ENCODE peak calls at places on chromosomes 13 and 19, in five cellular contexts. One of them, this sample, is unnamed.

GRCh38 chr19:7292352-7292949 is 1.8 kb downstream of the INSR start:
- DNase-seq in trophoblast cell: no peak
- DNase-seq in AG04450: no peak
- DNase-seq in suprapubic skin: no peak
- DNase-seq in cardiac fibroblast: no peak
- DNase-seq in this sample: no peak

GRCh38 chr13:108315955-108316354 is 46.4 kb downstream of the TNFSF13B start:
- DNase-seq in trophoblast cell: no peak
- DNase-seq in AG04450: no peak
- DNase-seq in suprapubic skin: no peak
- DNase-seq in cardiac fibroblast: no peak
- DNase-seq in this sample: no peak

GRCh38 chr13:97125810-97126738 is 96.1 kb upstream of the MBNL2 start:
- DNase-seq in trophoblast cell: no peak
- DNase-seq in AG04450: no peak
- DNase-seq in suprapubic skin: peak; percentile 75
- DNase-seq in cardiac fibroblast: peak; percentile 60
- DNase-seq in this sample: peak; percentile 41

GRCh38 chr13:49791214-49791752 is 1.2 kb downstream of the KPNA3 start:
- DNase-seq in trophoblast cell: peak; percentile 32
- DNase-seq in AG04450: no peak
- DNase-seq in suprapubic skin: no peak
- DNase-seq in cardiac fibroblast: peak; percentile 50
- DNase-seq in this sample: no peak

GRCh38 chr13:26721251-26721939 is 39.2 kb downstream of the GPR12 start:
- DNase-seq in trophoblast cell: no peak
- DNase-seq in AG04450: no peak
- DNase-seq in suprapubic skin: no peak
- DNase-seq in cardiac fibroblast: no peak
- DNase-seq in this sample: peak; percentile 59

GRCh38 chr13:93953856-93954255 is 525.6 kb downstream of the DCT start:
- DNase-seq in trophoblast cell: no peak
- DNase-seq in AG04450: no peak
- DNase-seq in suprapubic skin: no peak
- DNase-seq in cardiac fibroblast: peak; percentile 46
- DNase-seq in this sample: no peak

GRCh38 chr13:111845621-111846351 is 221.2 kb upstream of the SOX1 start:
- DNase-seq in trophoblast cell: no peak
- DNase-seq in AG04450: no peak
- DNase-seq in suprapubic skin: no peak
- DNase-seq in cardiac fibroblast: no peak
- DNase-seq in this sample: no peak

GRCh38 chr19:40143612-40144011 is 47.6 kb upstream of the MAP3K10 start:
- DNase-seq in trophoblast cell: no peak
- DNase-seq in AG04450: no peak
- DNase-seq in suprapubic skin: no peak
- DNase-seq in cardiac fibroblast: no peak
- DNase-seq in this sample: no peak

GRCh38 chr13:38042771-38043170 is 173.2 kb upstream of the TRPC4 start:
- DNase-seq in trophoblast cell: no peak
- DNase-seq in AG04450: no peak
- DNase-seq in suprapubic skin: no peak
- DNase-seq in cardiac fibroblast: peak; percentile 14
- DNase-seq in this sample: no peak

GRCh38 chr19:12043752-12044422 is 8.4 kb upstream of the ZNF433 start:
- DNase-seq in trophoblast cell: no peak
- DNase-seq in AG04450: no peak
- DNase-seq in suprapubic skin: no peak
- DNase-seq in cardiac fibroblast: no peak
- DNase-seq in this sample: no peak

GRCh38 chr13:24148414-24149305 is 11.9 kb upstream of the SPATA13 start:
- DNase-seq in trophoblast cell: peak; percentile 93
- DNase-seq in AG04450: peak; percentile 95
- DNase-seq in suprapubic skin: no peak
- DNase-seq in cardiac fibroblast: peak; percentile 93
- DNase-seq in this sample: no peak

GRCh38 chr13:51698352-51698751 is 105.6 kb downstream of the DHRS12 start:
- DNase-seq in trophoblast cell: no peak
- DNase-seq in AG04450: no peak
- DNase-seq in suprapubic skin: no peak
- DNase-seq in cardiac fibroblast: no peak
- DNase-seq in this sample: no peak

GRCh38 chr13:27728271-27728670 is 64.0 kb upstream of the GSX1 start:
- DNase-seq in trophoblast cell: no peak
- DNase-seq in AG04450: no peak
- DNase-seq in suprapubic skin: no peak
- DNase-seq in cardiac fibroblast: no peak
- DNase-seq in this sample: no peak

GRCh38 chr13:31101511-31102170 is 60.1 kb downstream of the HSPH1 start:
- DNase-seq in trophoblast cell: peak; percentile 43
- DNase-seq in AG04450: no peak
- DNase-seq in suprapubic skin: no peak
- DNase-seq in cardiac fibroblast: no peak
- DNase-seq in this sample: no peak

GRCh38 chr19:50485284-50485955 is 8.8 kb upstream of the GARIN5A start:
- DNase-seq in trophoblast cell: no peak
- DNase-seq in AG04450: no peak
- DNase-seq in suprapubic skin: no peak
- DNase-seq in cardiac fibroblast: no peak
- DNase-seq in this sample: peak; percentile 32

GRCh38 chr13:40190656-40191100 is 475.8 kb downstream of the FOXO1 start:
- DNase-seq in trophoblast cell: peak; percentile 7
- DNase-seq in AG04450: no peak
- DNase-seq in suprapubic skin: no peak
- DNase-seq in cardiac fibroblast: peak; percentile 85
- DNase-seq in this sample: peak; percentile 40

GRCh38 chr19:19711306-19711933 is 21.5 kb downstream of the ZNF14 start:
- DNase-seq in trophoblast cell: no peak
- DNase-seq in AG04450: no peak
- DNase-seq in suprapubic skin: no peak
- DNase-seq in cardiac fibroblast: no peak
- DNase-seq in this sample: no peak
- H3K4me3 ChIP-seq in trophoblast cell: no peak overlapping the region
- H3K4me3 ChIP-seq in AG04450: no peak overlapping the region
- H3K4me3 ChIP-seq in suprapubic skin: no peak overlapping the region
- H3K4me3 ChIP-seq in cardiac fibroblast: no peak overlapping the region
- H3K4me3 ChIP-seq in this sample: no peak overlapping the region

GRCh38 chr19:374183-374885 is 29.7 kb upstream of the MIER2 start:
- DNase-seq in trophoblast cell: no peak
- DNase-seq in AG04450: no peak
- DNase-seq in suprapubic skin: no peak
- DNase-seq in cardiac fibroblast: no peak
- DNase-seq in this sample: no peak
- H3K4me3 ChIP-seq in trophoblast cell: no peak overlapping the region
- H3K4me3 ChIP-seq in AG04450: no peak overlapping the region
- H3K4me3 ChIP-seq in suprapubic skin: peak overlapping the region; percentile 28
- H3K4me3 ChIP-seq in cardiac fibroblast: no peak overlapping the region
- H3K4me3 ChIP-seq in this sample: no peak overlapping the region

DNA sequence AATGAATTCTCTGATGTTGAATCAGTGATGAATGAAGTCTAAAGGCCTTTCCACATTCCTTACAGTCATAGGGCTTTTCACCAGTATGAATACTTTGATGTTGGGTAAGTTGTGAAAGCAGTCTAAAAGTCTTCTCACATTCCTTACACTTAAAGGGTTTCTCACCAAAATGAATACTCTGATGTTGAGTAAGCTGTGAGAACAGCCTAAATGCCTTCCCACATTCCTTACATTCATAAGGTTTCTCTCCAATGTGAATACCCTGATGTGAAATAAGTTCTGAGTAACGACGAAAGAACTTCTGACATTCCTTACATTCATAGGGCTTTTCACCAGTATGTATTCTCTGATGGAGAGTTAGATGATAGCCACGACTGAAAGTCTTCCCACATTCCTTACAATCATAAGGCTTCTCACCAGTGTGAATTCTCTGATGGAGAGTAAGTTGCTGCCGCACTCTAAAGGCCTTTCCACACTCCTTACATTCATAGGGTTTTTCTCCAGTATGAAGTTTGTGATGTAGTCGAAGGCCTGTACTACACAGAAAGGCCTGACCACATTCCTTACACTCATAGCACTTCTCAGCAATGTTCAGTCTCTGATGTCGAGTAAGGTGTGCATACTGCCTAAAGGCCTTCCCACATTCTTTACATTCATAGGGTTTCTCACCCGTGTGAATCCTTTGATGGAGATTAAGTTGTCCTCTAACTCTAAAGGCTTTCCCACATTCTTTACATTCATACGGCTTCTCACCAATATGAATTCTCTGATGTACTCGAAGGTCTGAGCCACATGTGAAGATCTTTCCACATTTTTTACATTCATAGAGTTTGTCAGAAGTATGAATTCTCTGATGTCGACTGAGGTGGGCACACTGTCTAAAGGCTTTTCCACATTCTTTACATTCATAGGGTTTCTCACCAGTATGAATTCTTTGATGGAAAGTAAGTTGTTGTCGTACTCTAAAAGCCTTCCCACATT is 19.9 kb downstream of the ZFP30 start:
- DNase-seq in trophoblast cell: peak; percentile 74
- DNase-seq in AG04450: no peak
- DNase-seq in suprapubic skin: no peak
- DNase-seq in cardiac fibroblast: no peak
- DNase-seq in this sample: no peak
- H3K4me3 ChIP-seq in trophoblast cell: no peak overlapping the region
- H3K4me3 ChIP-seq in AG04450: no peak overlapping the region
- H3K4me3 ChIP-seq in suprapubic skin: no peak overlapping the region
- H3K4me3 ChIP-seq in cardiac fibroblast: no peak overlapping the region
- H3K4me3 ChIP-seq in this sample: no peak overlapping the region

DNA sequence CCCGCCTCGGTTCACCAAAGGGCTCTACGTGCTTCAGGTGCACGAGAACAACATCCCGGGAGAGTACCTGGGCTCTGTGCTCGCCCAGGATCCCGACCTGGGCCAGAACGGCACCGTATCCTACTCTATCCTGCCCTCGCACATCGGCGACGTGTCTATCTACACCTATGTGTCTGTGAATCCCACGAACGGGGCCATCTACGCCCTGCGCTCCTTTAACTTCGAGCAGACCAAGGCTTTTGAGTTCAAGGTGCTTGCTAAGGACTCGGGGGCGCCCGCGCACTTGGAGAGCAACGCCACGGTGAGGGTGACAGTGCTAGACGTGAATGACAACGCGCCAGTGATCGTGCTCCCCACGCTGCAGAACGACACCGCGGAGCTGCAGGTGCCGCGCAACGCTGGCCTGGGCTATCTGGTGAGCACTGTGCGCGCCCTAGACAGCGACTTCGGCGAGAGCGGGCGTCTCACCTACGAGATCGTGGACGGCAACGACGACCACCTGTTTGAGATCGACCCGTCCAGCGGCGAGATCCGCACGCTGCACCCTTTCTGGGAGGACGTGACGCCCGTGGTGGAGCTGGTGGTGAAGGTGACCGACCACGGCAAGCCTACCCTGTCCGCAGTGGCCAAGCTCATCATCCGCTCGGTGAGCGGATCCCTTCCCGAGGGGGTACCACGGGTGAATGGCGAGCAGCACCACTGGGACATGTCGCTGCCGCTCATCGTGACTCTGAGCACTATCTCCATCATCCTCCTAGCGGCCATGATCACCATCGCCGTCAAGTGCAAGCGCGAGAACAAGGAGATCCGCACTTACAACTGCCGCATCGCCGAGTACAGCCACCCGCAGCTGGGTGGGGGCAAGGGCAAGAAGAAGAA is 2.6 kb downstream of the PCDH17 start:
- DNase-seq in trophoblast cell: no peak
- DNase-seq in AG04450: no peak
- DNase-seq in suprapubic skin: peak; percentile 48
- DNase-seq in cardiac fibroblast: no peak
- DNase-seq in this sample: no peak
- H3K4me3 ChIP-seq in trophoblast cell: no peak overlapping the region
- H3K4me3 ChIP-seq in AG04450: no peak overlapping the region
- H3K4me3 ChIP-seq in suprapubic skin: peak overlapping the region; percentile 53
- H3K4me3 ChIP-seq in cardiac fibroblast: no peak overlapping the region
- H3K4me3 ChIP-seq in this sample: peak overlapping the region; percentile 67

GRCh38 chr19:1383014-1383310 is 745 bp upstream of the NDUFS7 start:
- DNase-seq in trophoblast cell: no peak
- DNase-seq in AG04450: no peak
- DNase-seq in suprapubic skin: no peak
- DNase-seq in cardiac fibroblast: no peak
- DNase-seq in this sample: no peak
- H3K4me3 ChIP-seq in trophoblast cell: no peak overlapping the region
- H3K4me3 ChIP-seq in AG04450: no peak overlapping the region
- H3K4me3 ChIP-seq in suprapubic skin: peak overlapping the region; percentile 87
- H3K4me3 ChIP-seq in cardiac fibroblast: no peak overlapping the region
- H3K4me3 ChIP-seq in this sample: no peak overlapping the region

DNA sequence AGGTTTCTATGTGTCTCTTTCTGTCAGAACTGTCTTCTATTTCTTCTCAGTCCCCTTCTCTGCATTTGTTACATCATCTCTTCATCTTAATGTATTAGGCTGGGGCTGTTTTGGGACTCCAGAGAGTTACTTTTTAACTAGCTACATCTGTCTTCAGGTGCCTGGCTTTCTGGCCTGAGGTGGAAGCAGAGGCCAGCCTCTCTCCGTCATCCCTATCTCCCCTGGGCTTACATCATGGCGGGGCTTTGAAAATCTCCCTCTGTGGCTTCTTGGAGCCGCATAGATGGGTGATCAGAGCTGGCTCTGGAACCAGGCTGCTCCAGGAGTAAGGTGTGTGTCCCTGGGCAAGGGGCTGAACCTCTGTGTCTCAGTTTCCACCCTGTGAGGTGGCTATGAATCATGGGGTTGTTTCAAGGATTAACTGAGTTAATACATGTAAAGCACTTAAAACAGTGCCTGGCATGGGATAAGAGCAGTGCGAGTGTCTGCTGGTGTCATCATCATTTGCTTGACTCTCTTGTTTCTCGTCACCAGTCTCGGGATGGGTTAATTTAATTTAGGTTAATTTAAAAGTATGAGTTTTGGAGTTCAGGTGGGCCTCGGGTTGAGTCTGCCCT is 2.0 kb downstream of the EPN1 start:
- DNase-seq in trophoblast cell: no peak
- DNase-seq in AG04450: no peak
- DNase-seq in suprapubic skin: no peak
- DNase-seq in cardiac fibroblast: no peak
- DNase-seq in this sample: no peak
- H3K4me3 ChIP-seq in trophoblast cell: no peak overlapping the region
- H3K4me3 ChIP-seq in AG04450: peak overlapping the region; percentile 5
- H3K4me3 ChIP-seq in suprapubic skin: peak overlapping the region; percentile 91
- H3K4me3 ChIP-seq in cardiac fibroblast: no peak overlapping the region
- H3K4me3 ChIP-seq in this sample: peak overlapping the region; percentile 90

GRCh38 chr19:4538601-4538954 is 1.3 kb downstream of the LRG1 start:
- DNase-seq in trophoblast cell: no peak
- DNase-seq in AG04450: no peak
- DNase-seq in suprapubic skin: no peak
- DNase-seq in cardiac fibroblast: no peak
- DNase-seq in this sample: no peak
- H3K4me3 ChIP-seq in trophoblast cell: no peak overlapping the region
- H3K4me3 ChIP-seq in AG04450: no peak overlapping the region
- H3K4me3 ChIP-seq in suprapubic skin: no peak overlapping the region
- H3K4me3 ChIP-seq in cardiac fibroblast: no peak overlapping the region
- H3K4me3 ChIP-seq in this sample: no peak overlapping the region

This sample was measured in psoas muscle.